ENCODE peak calls at places on chromosomes 3 and 15, in four cellular contexts. One of them, this sample, is unnamed.

GRCh38 chr3:42497009-42497731 is 5.3 kb upstream of the VIPR1 start:
- DNase-seq in NCI-H1417 treated with DMSO at 0.1 percent for 48 hours: no peak
- DNase-seq in neuronal stem cell: peak; percentile 51
- DNase-seq in putamen: peak; percentile 27
- DNase-seq in this sample: peak; percentile 79

GRCh38 chr3:111895079-111895478 is 36.0 kb downstream of the PHLDB2 start:
- DNase-seq in NCI-H1417 treated with DMSO at 0.1 percent for 48 hours: no peak
- DNase-seq in putamen: peak; percentile 50
- DNase-seq in neuronal stem cell: no peak
- DNase-seq in this sample: peak; percentile 46

GRCh38 chr15:90885432-90886290 is 1.4 kb downstream of the FES start:
- DNase-seq in NCI-H1417 treated with DMSO at 0.1 percent for 48 hours: no peak
- DNase-seq in putamen: no peak
- DNase-seq in neuronal stem cell: peak; percentile 74
- DNase-seq in this sample: peak; percentile 85

GRCh38 chr3:37667359-37667758 is 194.3 kb upstream of the CTDSPL start:
- DNase-seq in putamen: no peak
- DNase-seq in neuronal stem cell: no peak
- DNase-seq in NCI-H1417 treated with DMSO at 0.1 percent for 48 hours: no peak
- DNase-seq in this sample: no peak

GRCh38 chr3:127029521-127030327 is 46.8 kb downstream of the PLXNA1 start:
- DNase-seq in putamen: no peak
- DNase-seq in NCI-H1417 treated with DMSO at 0.1 percent for 48 hours: no peak
- DNase-seq in neuronal stem cell: no peak
- DNase-seq in this sample: no peak

GRCh38 chr3:114846252-114846651 is 300.8 kb downstream of the ZBTB20 start:
- DNase-seq in putamen: no peak
- DNase-seq in NCI-H1417 treated with DMSO at 0.1 percent for 48 hours: no peak
- DNase-seq in neuronal stem cell: no peak
- DNase-seq in this sample: no peak

GRCh38 chr3:180913582-180914404 is 1.3 kb downstream of the FXR1 start:
- DNase-seq in NCI-H1417 treated with DMSO at 0.1 percent for 48 hours: no peak
- DNase-seq in putamen: no peak
- DNase-seq in neuronal stem cell: no peak
- DNase-seq in this sample: peak; percentile 2

GRCh38 chr15:76289582-76289981 is 21.7 kb downstream of the ETFA start:
- DNase-seq in NCI-H1417 treated with DMSO at 0.1 percent for 48 hours: no peak
- DNase-seq in putamen: no peak
- DNase-seq in neuronal stem cell: no peak
- DNase-seq in this sample: no peak